ENCODE peak calls at places on chromosomes 6 and 20, in eight cellular contexts. N, Z, R, F, A, G, E and T are unnamed samples.

GRCh38 chr6:6834356-6835342 is 246.1 kb downstream of the LY86 start:
- DNase-seq in G (no peak), Z (peak), R (no peak), N (no peak), A (no peak), F (no peak), E (no peak), T (no peak)

GRCh38 chr6:54595844-54596243 is 250.7 kb upstream of the FAM83B start:
- DNase-seq in N (peak), R (no peak), G (no peak), A (no peak), F (no peak), Z (no peak), E (no peak), T (peak)

GRCh38 chr6:5422321-5422915 is 161.1 kb downstream of the FARS2 start:
- DNase-seq in A (no peak), N (peak), Z (peak), F (no peak), R (peak), E (peak), G (no peak), T (peak)

GRCh38 chr20:36538026-36538764 is 3.1 kb upstream of the MYL9 start:
- DNase-seq in A (no peak), Z (no peak), R (no peak), N (peak), G (no peak), E (no peak), F (no peak), T (peak)

GRCh38 chr6:57127763-57128162 is 37.8 kb downstream of the ZNF451 start:
- DNase-seq in E (no peak), A (no peak), Z (no peak), R (peak), F (no peak), N (no peak), G (no peak), T (no peak)

GRCh38 chr6:11822346-11822745 is 43.7 kb upstream of the ADTRP start:
- DNase-seq in G (no peak), E (no peak), A (no peak), Z (no peak), R (no peak), F (no peak), N (no peak), T (no peak)

GRCh38 chr6:144675231-144675861 is 390.2 kb downstream of the UTRN start:
- DNase-seq in E (no peak), G (no peak), F (no peak), N (peak), R (no peak), A (no peak), Z (no peak), T (peak)

GRCh38 chr6:148935705-148936306 is 189.0 kb downstream of the UST start:
- DNase-seq in G (no peak), N (peak), R (no peak), A (no peak), E (no peak), F (no peak), Z (peak), T (peak)

GRCh38 chr6:3608159-3608558 is 143.4 kb downstream of the PXDC1 start:
- DNase-seq in E (no peak), A (no peak), Z (no peak), F (no peak), G (peak), R (no peak), N (no peak), T (no peak)

GRCh38 chr20:33008336-33009213 is 1.1 kb downstream of the BPIFB2 start:
- DNase-seq in R (no peak), A (no peak), F (no peak), N (no peak), Z (no peak), E (no peak), G (no peak), T (no peak)

GRCh38 chr20:12159266-12159665 is 241.6 kb downstream of the BTBD3 start:
- DNase-seq in E (no peak), R (no peak), G (no peak), A (no peak), Z (no peak), N (peak), F (no peak), T (no peak)

GRCh38 chr6:34094474-34095135 is 51.3 kb downstream of the GRM4 start:
- DNase-seq in R (no peak), Z (no peak), A (no peak), G (no peak), E (no peak), N (no peak), F (no peak), T (no peak)

GRCh38 chr20:57330998-57331397 is 1.4 kb downstream of the SPO11 start:
- DNase-seq in R (no peak), Z (no peak), N (no peak), E (no peak), F (no peak), A (no peak), G (no peak), T (no peak)

GRCh38 chr20:57326667-57327455 is 2.7 kb upstream of the SPO11 start:
- DNase-seq in E (no peak), G (no peak), F (no peak), Z (peak), R (no peak), A (no peak), N (no peak), T (no peak)

GRCh38 chr20:57327820-57328219 is 1.8 kb upstream of the SPO11 start:
- DNase-seq in R (no peak), G (no peak), E (no peak), A (no peak), Z (no peak), F (no peak), N (no peak), T (no peak)

GRCh38 chr20:57332105-57333089 is 2.8 kb downstream of the SPO11 start:
- DNase-seq in R (peak), F (no peak), G (no peak), E (no peak), N (no peak), A (no peak), Z (peak), T (no peak)

DNA sequence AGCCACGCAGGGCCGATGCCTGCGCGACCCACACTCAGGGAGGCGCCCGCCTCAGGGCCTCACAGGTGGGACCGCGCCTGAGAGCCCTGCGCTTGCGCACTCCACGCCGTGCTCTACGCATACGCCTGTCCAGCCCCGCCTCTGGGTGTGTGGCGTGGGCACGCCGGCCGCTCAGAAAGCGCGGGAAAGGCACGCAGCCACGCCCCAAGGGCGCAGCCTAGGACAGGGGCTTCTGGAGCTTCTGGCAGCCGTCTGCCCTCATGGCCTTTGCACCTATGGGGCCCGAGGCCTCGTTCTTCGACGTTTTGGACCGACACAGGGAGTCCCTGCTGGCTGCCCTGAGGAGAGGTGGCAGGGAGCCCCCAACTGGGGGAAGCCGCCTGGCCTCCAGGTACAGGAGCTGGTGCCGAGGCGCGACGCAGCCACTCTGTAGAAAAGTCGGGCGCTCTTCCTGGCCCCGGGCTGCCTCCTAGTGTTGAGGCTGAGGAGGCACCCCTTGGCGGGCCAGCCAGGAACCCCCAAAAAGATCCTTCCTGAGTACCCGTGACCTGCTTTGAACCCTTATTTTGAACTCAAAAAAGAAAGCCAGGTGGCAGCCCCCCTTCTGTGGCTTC is at the start of gene SPO11:
- DNase-seq in G (no peak), R (no peak), E (peak), A (no peak), Z (peak), N (no peak), F (no peak), T (no peak)
- TF ChIP-seq CTCF in G (no peak), R (no peak), E (no peak), A (no peak), Z (no peak), N (no peak), F (peak), T (no peak)

GRCh38 chr6:158608221-158608620 is 36.3 kb downstream of the DYNLT1 start:
- DNase-seq in N (no peak), Z (no peak), A (no peak), F (no peak), E (no peak), R (no peak), G (no peak), T (no peak)

GRCh38 chr6:158611039-158611438 is 33.5 kb downstream of the DYNLT1 start:
- DNase-seq in N (no peak), F (no peak), A (no peak), Z (no peak), E (no peak), G (no peak), R (no peak), T (no peak)

GRCh38 chr6:158609455-158610155 is 34.9 kb downstream of the DYNLT1 start:
- DNase-seq in F (no peak), E (no peak), A (no peak), N (no peak), Z (no peak), G (no peak), R (no peak), T (no peak)

GRCh38 chr6:158610319-158610968 is 34.1 kb downstream of the DYNLT1 start:
- DNase-seq in R (no peak), E (no peak), A (no peak), Z (no peak), N (no peak), F (no peak), G (no peak), T (no peak)

DNA sequence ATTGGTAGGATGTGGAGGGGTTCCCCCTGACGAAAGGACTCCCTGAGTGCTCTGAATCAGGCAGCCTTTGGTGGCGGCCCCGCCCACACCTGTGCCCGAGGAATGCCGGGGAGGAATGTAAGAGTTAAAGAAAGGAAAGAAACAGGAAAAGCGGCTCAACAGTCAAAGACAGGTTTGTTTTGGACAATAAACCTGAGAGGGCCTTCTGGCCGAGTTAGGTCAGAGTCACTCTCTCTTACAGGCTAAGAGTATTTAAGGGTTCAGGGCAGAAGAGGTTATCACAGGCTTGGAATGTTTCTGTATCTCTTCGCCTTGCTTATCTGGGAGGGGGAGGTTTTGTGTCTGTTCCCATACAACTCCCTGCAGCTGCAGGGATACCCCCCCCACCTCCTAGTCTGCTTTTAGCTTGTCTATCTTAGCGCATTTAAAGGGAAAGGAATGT is 32.9 kb downstream of the DYNLT1 start:
- DNase-seq in F (no peak), Z (peak), E (no peak), N (no peak), G (no peak), A (peak), R (no peak), T (no peak)
- H3K4me3 ChIP-seq in F (no peak), Z (no peak), E (no peak), N (no peak), G (peak), A (no peak), R (no peak), T (no peak)

GRCh38 chr20:51767018-51767866 is 948 bp downstream of the ATP9A start:
- DNase-seq in A (peak), E (peak), G (no peak), N (no peak), F (peak), Z (peak), R (peak), T (peak)
- TF ChIP-seq CTCF in A (no peak), E (peak), G (no peak), N (peak), F (no peak), Z (peak), R (no peak), T (peak)

DNA sequence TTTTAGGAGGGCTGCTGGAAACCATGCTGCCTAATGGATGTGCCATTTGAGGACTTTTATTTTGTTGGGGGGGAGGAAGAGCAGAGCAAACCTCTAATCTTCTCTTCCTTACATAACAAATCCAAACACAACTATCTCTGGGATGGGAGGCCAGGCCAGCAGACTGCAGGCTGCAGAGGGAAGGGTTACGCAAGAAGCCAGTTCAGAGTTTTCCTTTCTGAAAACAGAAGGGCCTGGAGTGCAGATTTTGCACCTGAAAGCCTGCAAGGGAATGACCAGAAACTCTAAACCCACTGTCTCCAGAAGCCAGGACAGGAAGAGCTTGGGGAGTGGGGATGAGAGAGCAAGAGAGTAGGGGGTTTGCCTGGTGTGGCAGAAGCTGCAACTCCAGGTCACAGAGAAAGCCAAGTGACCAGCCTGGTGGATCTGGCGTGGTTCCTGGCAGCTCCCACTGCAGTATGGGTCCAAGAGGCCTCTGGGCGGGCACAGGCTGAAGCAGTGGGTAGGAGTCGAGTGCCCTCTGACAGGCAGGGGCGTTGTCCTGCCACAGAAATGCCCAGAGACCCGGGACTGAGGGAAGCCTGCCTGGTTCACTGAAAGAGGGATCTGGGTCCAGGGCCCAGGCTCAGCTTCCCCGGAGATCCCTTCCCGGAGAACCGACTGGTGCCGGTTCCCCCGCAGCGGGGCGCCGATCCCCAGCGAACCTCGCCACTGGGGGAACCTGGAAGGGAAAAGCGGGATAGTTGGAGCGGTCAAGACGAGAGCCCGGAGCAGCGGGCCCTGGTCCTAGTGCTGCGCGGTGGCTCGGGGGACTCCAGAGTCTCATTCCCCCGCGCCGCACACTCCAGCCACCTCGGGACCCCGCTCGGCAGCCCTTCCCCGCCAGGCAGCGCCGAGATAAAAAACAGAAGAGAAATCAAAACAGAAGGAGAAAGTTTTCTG is 6.7 kb downstream of the MAFB start:
- DNase-seq in A (peak), F (no peak), E (no peak), R (no peak), Z (no peak), N (no peak), G (no peak), T (peak)
- H3K4me3 ChIP-seq in A (peak), F (no peak), E (no peak), R (no peak), Z (peak), N (no peak), G (peak), T (peak)

DNA sequence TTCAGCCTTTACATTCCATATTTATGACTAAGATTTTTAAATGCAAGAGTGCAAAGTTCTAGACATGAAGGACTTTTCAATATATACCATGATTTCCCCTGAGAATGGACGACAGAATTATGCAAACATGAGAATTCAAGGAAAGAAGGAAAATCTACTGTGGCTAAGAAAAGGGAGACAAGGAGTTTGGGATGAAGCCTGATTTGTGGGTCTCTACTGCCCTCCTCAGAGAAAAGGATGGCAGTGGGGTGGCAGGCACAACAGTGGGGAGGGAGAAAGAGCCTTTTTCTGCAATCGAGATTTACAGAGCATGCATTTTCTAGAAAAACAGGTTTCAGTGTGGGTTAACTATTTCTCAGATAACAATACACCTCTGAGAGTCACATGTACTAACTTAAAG is 466.9 kb upstream of the NRSN1 start:
- DNase-seq in G (no peak), E (peak), N (peak), R (peak), F (no peak), A (no peak), Z (peak), T (peak)
- TF ChIP-seq CTCF in G (no peak), E (peak), N (peak), R (no peak), F (no peak), A (peak), Z (peak), T (no peak)

GRCh38 chr6:39834278-39834677 is 42.1 kb downstream of the DAAM2 start:
- DNase-seq in A (no peak), N (no peak), G (no peak), R (no peak), F (no peak), E (no peak), Z (no peak), T (no peak)
- H3K4me3 ChIP-seq in A (no peak), N (no peak), G (no peak), R (no peak), F (no peak), E (no peak), Z (no peak), T (no peak)

GRCh38 chr6:40887079-40887822 is 151.8 kb downstream of the UNC5CL start:
- DNase-seq in G (no peak), Z (no peak), A (no peak), E (no peak), N (no peak), F (no peak), R (no peak), T (no peak)
- TF ChIP-seq CTCF in G (no peak), Z (no peak), A (no peak), E (no peak), N (no peak), F (no peak), R (no peak), T (no peak)

GRCh38 chr20:59435496-59435895 is 135.1 kb downstream of the EDN3 start:
- DNase-seq in F (no peak), Z (no peak), A (no peak), N (no peak), G (no peak), E (no peak), R (no peak), T (no peak)
- H3K4me3 ChIP-seq in F (no peak), Z (no peak), A (no peak), N (no peak), G (no peak), E (no peak), R (no peak), T (no peak)